ENCODE peak calls at places on chromosome 21, in five cellular contexts. E, H, V, L and I are unnamed samples.

GRCh38 chr21:45818276-45818903 is 163.2 kb upstream of the COL6A1 start:
- DNase-seq in E (no peak), H (no peak), V (no peak), L (peak), I (no peak)

GRCh38 chr21:45834821-45835293 is 146.7 kb upstream of the COL6A1 start:
- DNase-seq in E (no peak), H (no peak), V (no peak), L (no peak), I (no peak)

GRCh38 chr21:43645414-43645891 is 13.8 kb downstream of the HSF2BP start:
- DNase-seq in E (peak), H (peak), V (peak), L (peak), I (peak)

GRCh38 chr21:15062566-15062965 is 2.2 kb downstream of the NRIP1 start:
- DNase-seq in E (peak), H (peak), V (no peak), L (peak), I (peak)

GRCh38 chr21:26795866-26796329 is 49.3 kb downstream of the ADAMTS1 start:
- DNase-seq in E (peak), H (peak), V (peak), L (no peak), I (no peak)

GRCh38 chr21:34367320-34367935 is 3.6 kb downstream of the KCNE2 start:
- DNase-seq in E (peak), H (peak), V (peak), L (peak), I (peak)

GRCh38 chr21:27590271-27590670 is 623.4 kb upstream of the ADAMTS5 start:
- DNase-seq in E (no peak), H (peak), V (no peak), L (no peak), I (no peak)

GRCh38 chr21:41217656-41218380 is 49.9 kb downstream of the BACE2 start:
- DNase-seq in E (no peak), H (peak), V (peak), L (no peak), I (no peak)

GRCh38 chr21:45482899-45483821 is 59.1 kb downstream of the SLC19A1 start:
- DNase-seq in E (no peak), H (no peak), V (no peak), L (no peak), I (no peak)

GRCh38 chr21:45480701-45481500 is 61.3 kb downstream of the SLC19A1 start:
- DNase-seq in E (no peak), H (no peak), V (no peak), L (no peak), I (no peak)

GRCh38 chr21:9763306-9763705 is 758.1 kb upstream of the TPTE start:
- DNase-seq in E (no peak), H (no peak), V (no peak), L (no peak), I (no peak)

GRCh38 chr21:38798481-38798882 is 7.2 kb upstream of the ETS2 start:
- DNase-seq in E (peak), H (peak), V (peak), L (no peak), I (no peak)

GRCh38 chr21:34545079-34545884 is 33.3 kb upstream of the KCNE1 start:
- DNase-seq in E (peak), H (peak), V (peak), L (peak), I (peak)

GRCh38 chr21:37688952-37689659 is 227.2 kb downstream of the KCNJ6 start:
- DNase-seq in E (no peak), H (no peak), V (no peak), L (no peak), I (no peak)

GRCh38 chr21:37257967-37258877 is 8.9 kb downstream of the VPS26C start:
- DNase-seq in E (peak), H (peak), V (peak), L (peak), I (peak)

GRCh38 chr21:29777155-29777554 is 162.6 kb downstream of the GRIK1 start:
- DNase-seq in E (no peak), H (no peak), V (no peak), L (no peak), I (no peak)

GRCh38 chr21:46561448-46562095 is 43.3 kb downstream of the S100B start:
- DNase-seq in E (no peak), H (no peak), V (no peak), L (no peak), I (no peak)

GRCh38 chr21:44517175-44517899 is 22.7 kb downstream of the KRTAP10-1 start:
- DNase-seq in E (peak), H (no peak), V (no peak), L (no peak), I (no peak)

GRCh38 chr21:26385721-26386120 is 187.4 kb downstream of the CYYR1 start:
- DNase-seq in E (peak), H (peak), V (no peak), L (no peak), I (no peak)

GRCh38 chr21:34354836-34355235 is 9.0 kb upstream of the KCNE2 start:
- DNase-seq in E (no peak), H (no peak), V (no peak), L (no peak), I (no peak)

GRCh38 chr21:38768385-38769071 is 37.2 kb upstream of the ETS2 start:
- DNase-seq in E (no peak), H (peak), V (no peak), L (no peak), I (peak)

GRCh38 chr21:42279341-42279871 is 35.8 kb downstream of the TFF3 start:
- DNase-seq in E (no peak), H (no peak), V (no peak), L (no peak), I (no peak)

GRCh38 chr21:32383812-32384211 is 9.0 kb downstream of the URB1 start:
- DNase-seq in E (no peak), H (no peak), V (no peak), L (no peak), I (no peak)

GRCh38 chr21:36551731-36552457 is 72.0 kb upstream of the CLDN14 start:
- DNase-seq in E (no peak), H (peak), V (no peak), L (no peak), I (no peak)

GRCh38 chr21:44528634-44528995 is 11.4 kb downstream of the KRTAP10-1 start:
- DNase-seq in E (no peak), H (no peak), V (no peak), L (no peak), I (no peak)

GRCh38 chr21:42670884-42671283 is 17.5 kb downstream of the PDE9A start:
- DNase-seq in E (peak), H (no peak), V (no peak), L (no peak), I (no peak)

GRCh38 chr21:14058566-14058965 is 152.2 kb downstream of the LIPI start:
- DNase-seq in E (no peak), H (no peak), V (no peak), L (no peak), I (no peak)

GRCh38 chr21:43352568-43353281 is 74.2 kb downstream of the SIK1 start:
- DNase-seq in E (no peak), H (no peak), V (no peak), L (no peak), I (peak)

GRCh38 chr21:42118901-42119300 is 47.8 kb downstream of the UMODL1 start:
- DNase-seq in E (peak), H (no peak), V (no peak), L (peak), I (no peak)

GRCh38 chr21:27580276-27580675 is 613.4 kb upstream of the ADAMTS5 start:
- DNase-seq in E (no peak), H (peak), V (no peak), L (no peak), I (no peak)

GRCh38 chr21:37463083-37463780 is 96.7 kb downstream of the DYRK1A start:
- DNase-seq in E (peak), H (peak), V (peak), L (peak), I (peak)

GRCh38 chr21:23160914-23161313 is 2162.7 kb downstream of the NCAM2 start:
- DNase-seq in E (peak), H (no peak), V (no peak), L (no peak), I (no peak)

GRCh38 chr21:16194851-16195251 is 465.1 kb downstream of the USP25 start:
- DNase-seq in E (no peak), H (peak), V (no peak), L (no peak), I (no peak)

GRCh38 chr21:18772404-18772803 is 368.8 kb upstream of the TMPRSS15 start:
- DNase-seq in E (peak), H (peak), V (no peak), L (no peak), I (no peak)

GRCh38 chr21:39258207-39258606 is 55.2 kb downstream of the BRWD1 start:
- DNase-seq in E (peak), H (no peak), V (no peak), L (no peak), I (no peak)

GRCh38 chr21:32359719-32360260 is 33.0 kb downstream of the URB1 start:
- DNase-seq in E (peak), H (no peak), V (no peak), L (no peak), I (no peak)